ENCODE peak calls at places on chromosomes 12 and 14, in eight cellular contexts. K, U, E, R, I, N, Z and H are unnamed samples.

GRCh38 chr12:77893918-77894317 is 63.2 kb downstream of the NAV3 start:
- DNase-seq in I (peak), K (no peak), U (no peak), R (no peak), N (peak), Z (peak), E (no peak), H (no peak)

GRCh38 chr12:131223791-131224567 is 270.3 kb downstream of the ADGRD1 start:
- DNase-seq in I (no peak), E (no peak), R (no peak), K (no peak), U (no peak), Z (no peak), N (no peak), H (no peak)

GRCh38 chr14:53493310-53493709 is 340.2 kb upstream of the DDHD1 start:
- DNase-seq in I (no peak), R (no peak), U (no peak), N (no peak), Z (no peak), K (no peak), E (no peak), H (no peak)

GRCh38 chr12:14841761-14842160 is 1.6 kb downstream of the ART4 start:
- DNase-seq in R (peak), U (no peak), K (peak), N (peak), I (no peak), Z (peak), E (peak), H (no peak)

GRCh38 chr14:100578552-100578951 is 8.7 kb downstream of the BEGAIN start:
- DNase-seq in Z (no peak), I (no peak), R (no peak), U (no peak), N (no peak), E (peak), K (no peak), H (no peak)

GRCh38 chr14:81826080-81826479 is 292.4 kb upstream of the SEL1L start:
- DNase-seq in I (no peak), E (no peak), U (no peak), N (no peak), K (no peak), Z (no peak), R (no peak), H (no peak)

GRCh38 chr14:84351646-84352045 is 1178.3 kb upstream of the FLRT2 start:
- DNase-seq in N (no peak), U (no peak), Z (no peak), R (no peak), E (no peak), K (no peak), I (no peak), H (no peak)

GRCh38 chr14:86015916-86016315 is 486.0 kb downstream of the FLRT2 start:
- DNase-seq in I (peak), U (no peak), K (no peak), E (no peak), R (no peak), N (peak), Z (no peak), H (no peak)

GRCh38 chr12:45674181-45674580 is 55.3 kb upstream of the ARID2 start:
- DNase-seq in U (no peak), K (no peak), R (no peak), N (no peak), E (no peak), Z (no peak), I (no peak), H (no peak)

GRCh38 chr14:97120204-97121120 is 323.3 kb downstream of the VRK1 start:
- DNase-seq in I (no peak), Z (no peak), U (no peak), N (no peak), E (no peak), R (no peak), K (no peak), H (no peak)

GRCh38 chr12:124391340-124392261 is 96.7 kb downstream of the RFLNA start:
- DNase-seq in U (no peak), K (peak), N (peak), Z (peak), I (no peak), R (peak), E (peak), H (no peak)

GRCh38 chr14:103221781-103222358 is 98.6 kb downstream of the TNFAIP2 start:
- DNase-seq in I (no peak), E (no peak), U (no peak), R (no peak), N (no peak), K (no peak), Z (no peak), H (no peak)

GRCh38 chr14:103223818-103224352 is 100.6 kb downstream of the TNFAIP2 start:
- DNase-seq in R (no peak), K (no peak), E (no peak), I (no peak), N (no peak), Z (no peak), U (no peak), H (no peak)

GRCh38 chr14:103220134-103220981 is 97.1 kb downstream of the TNFAIP2 start:
- DNase-seq in U (no peak), R (no peak), Z (no peak), N (no peak), E (no peak), K (no peak), I (no peak), H (no peak)

GRCh38 chr14:103217538-103217937 is 94.3 kb downstream of the TNFAIP2 start:
- DNase-seq in R (no peak), I (no peak), Z (no peak), U (no peak), N (no peak), E (no peak), K (no peak), H (no peak)

DNA sequence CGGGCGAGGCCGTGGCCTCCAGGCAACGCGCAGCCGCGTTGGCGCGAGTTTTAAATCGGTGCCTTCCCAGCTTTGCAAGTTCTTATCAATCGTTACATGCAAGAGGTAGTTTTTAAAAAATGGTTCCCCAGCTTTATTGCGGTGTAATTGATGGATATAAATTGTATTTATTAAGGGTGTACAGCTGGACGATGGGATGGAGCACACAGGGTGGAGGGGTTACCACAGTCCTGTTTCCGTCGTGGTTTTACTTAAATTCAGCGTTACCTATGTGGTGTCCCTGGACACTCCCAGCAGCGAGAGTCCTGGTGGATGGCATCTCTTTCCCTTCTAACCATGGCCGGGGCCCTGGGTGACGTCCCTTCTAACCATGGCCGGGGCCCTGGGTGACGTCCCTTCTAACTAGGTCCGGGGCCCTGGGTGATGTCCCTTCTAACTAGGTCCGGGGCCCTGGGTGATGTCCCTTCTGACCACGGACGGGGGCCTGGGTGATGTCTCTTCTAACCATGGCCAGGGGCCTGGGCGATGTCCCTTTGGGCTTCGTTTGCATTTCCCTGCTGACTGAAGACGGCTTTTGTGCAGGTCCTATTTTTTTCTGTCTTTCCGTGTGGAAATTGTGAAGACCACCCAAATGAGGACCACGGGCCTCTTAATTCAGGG is 97.9 kb downstream of the TNFAIP2 start:
- DNase-seq in E (peak), Z (no peak), U (no peak), K (no peak), I (no peak), N (no peak), R (no peak), H (no peak)
- H3K4me3 ChIP-seq in E (peak), Z (no peak), U (peak), K (peak), I (no peak), N (no peak), R (peak), H (no peak)

DNA sequence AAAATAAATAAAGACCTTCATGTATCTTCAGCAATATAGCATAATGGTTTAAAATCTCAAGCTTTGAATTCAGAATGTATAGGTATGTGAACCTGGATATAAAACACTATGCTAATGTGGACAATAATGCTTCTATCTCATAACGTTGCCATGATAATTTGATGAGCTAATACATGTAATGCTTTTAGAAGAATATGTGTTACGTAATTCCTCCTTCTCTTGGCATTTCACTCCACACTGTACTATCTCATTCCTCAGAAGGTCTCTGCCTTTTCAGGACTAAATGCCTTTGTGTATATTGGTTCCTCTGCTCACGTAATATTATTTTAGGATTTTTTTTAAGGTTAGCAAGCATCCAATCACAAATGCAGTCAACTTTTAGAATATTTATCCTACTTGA is 86.5 kb downstream of the FOXA1 start:
- DNase-seq in R (no peak), N (no peak), K (no peak), E (peak), U (no peak), Z (no peak), I (no peak), H (no peak)
- TF ChIP-seq CTCF in R (no peak), N (no peak), K (no peak), E (no peak), U (no peak), Z (no peak), I (no peak), H (no peak)

GRCh38 chr14:101628975-101629374 is 67.7 kb downstream of the DIO3 start:
- DNase-seq in K (no peak), N (no peak), E (no peak), I (no peak), Z (no peak), R (no peak), U (no peak), H (no peak)
- H3K4me3 ChIP-seq in K (peak), N (no peak), E (no peak), I (no peak), Z (no peak), R (no peak), U (no peak), H (no peak)

GRCh38 chr14:104509673-104510072 is 69.9 kb upstream of the C14orf180 start:
- DNase-seq in R (no peak), E (no peak), U (no peak), K (no peak), I (no peak), N (no peak), Z (no peak), H (no peak)
- TF ChIP-seq CTCF in R (no peak), E (no peak), U (no peak), K (no peak), I (no peak), N (no peak), Z (no peak), H (no peak)

GRCh38 chr12:53383258-53383657 is 3.3 kb downstream of the SP1 start:
- DNase-seq in U (no peak), I (no peak), N (no peak), E (no peak), K (no peak), Z (no peak), R (no peak), H (no peak)
- H3K4me3 ChIP-seq in U (peak), I (peak), N (peak), E (peak), K (peak), Z (no peak), R (peak), H (peak)

DNA sequence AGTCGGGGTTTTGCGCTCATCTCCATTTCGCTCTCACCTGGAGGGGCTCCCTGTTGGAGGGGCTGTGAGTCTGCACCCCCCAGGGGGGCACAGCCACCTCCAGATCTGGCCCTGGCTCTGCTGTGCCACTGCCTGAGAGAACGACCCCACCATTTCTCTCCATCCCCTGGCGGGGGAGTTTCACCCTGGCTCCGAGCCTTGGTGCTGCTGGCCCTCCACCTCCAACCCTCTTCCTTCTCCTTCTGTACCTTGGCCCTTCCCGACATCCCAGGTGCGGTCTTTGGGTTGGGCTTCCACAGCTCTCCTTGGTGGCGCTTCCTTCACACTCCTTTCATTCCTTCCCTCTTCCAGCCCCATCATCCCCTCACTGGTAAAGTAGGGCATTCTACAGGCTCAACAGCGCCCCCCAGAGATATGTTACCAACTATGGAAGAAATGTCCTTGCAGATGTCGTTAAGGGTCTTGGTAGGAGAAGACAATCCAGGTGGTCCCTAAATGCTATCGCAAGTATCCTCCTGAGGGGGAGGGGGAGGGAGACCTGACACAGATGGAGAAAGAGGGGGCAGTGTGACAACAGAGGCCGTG is 16.3 kb downstream of the SERPINA1 start:
- DNase-seq in N (no peak), U (no peak), I (no peak), K (no peak), R (no peak), Z (no peak), E (no peak), H (no peak)
- TF ChIP-seq CTCF in N (peak), U (no peak), I (peak), K (no peak), R (no peak), Z (no peak), E (peak), H (no peak)

GRCh38 chr12:32754101-32754500 is 1.6 kb downstream of the YARS2 start:
- DNase-seq in K (no peak), U (no peak), Z (no peak), I (no peak), E (no peak), R (no peak), N (no peak), H (no peak)
- H3K4me3 ChIP-seq in K (peak), U (no peak), Z (no peak), I (peak), E (peak), R (no peak), N (peak), H (peak)

GRCh38 chr12:6827982-6828670 is at the start of gene P3H3:
- DNase-seq in I (no peak), Z (no peak), R (no peak), U (no peak), N (peak), E (peak), K (peak), H (no peak)

GRCh38 chr12:6831021-6831420 is 2.8 kb downstream of the P3H3 start:
- DNase-seq in Z (no peak), U (no peak), K (no peak), R (no peak), N (no peak), I (no peak), E (no peak), H (no peak)

GRCh38 chr12:6828671-6829531 is 694 bp downstream of the P3H3 start:
- DNase-seq in Z (peak), K (no peak), U (no peak), I (no peak), R (peak), N (peak), E (peak), H (no peak)

GRCh38 chr12:6830286-6830892 is 2.2 kb downstream of the P3H3 start:
- DNase-seq in Z (no peak), E (no peak), U (no peak), R (no peak), K (no peak), I (no peak), N (no peak), H (no peak)

GRCh38 chr12:6829532-6830220 is 1.5 kb downstream of the P3H3 start:
- DNase-seq in R (no peak), Z (no peak), U (no peak), E (no peak), K (no peak), N (no peak), I (no peak), H (no peak)
- TF ChIP-seq CTCF in R (no peak), Z (no peak), U (no peak), E (peak), K (no peak), N (peak), I (peak), H (peak)